ENCODE peak calls at places on chromosome 7, in ten cellular contexts. L is cardiac muscle cell, E is BJ, D is AG10803, H is astrocyte of the spinal cord, X is foreskin fibroblast, B is AG04450, I is gastrocnemius medialis, S is dorsolateral prefrontal cortex, T is HepG2. U is an unnamed sample.

GRCh38 chr7:46786221-46786951 is 795.5 kb downstream of the TNS3 start:
- DNase-seq in E (peak; percentile 39), T (no peak), L (no peak), B (no peak), S (no peak), I (no peak), X (peak; percentile 72), D (peak; percentile 17), H (peak; percentile 84), U (no peak)

GRCh38 chr7:151782598-151783448 is 94.1 kb downstream of the PRKAG2 start:
- DNase-seq in H (peak; percentile 39), D (peak; percentile 30), E (no peak), L (peak; percentile 59), B (peak; percentile 11), S (peak; percentile 44), T (peak; percentile 43), X (peak; percentile 24), I (peak; percentile 56), U (no peak)

GRCh38 chr7:43337191-43337590 is 224.7 kb downstream of the HECW1 start:
- DNase-seq in E (no peak), T (no peak), L (no peak), I (no peak), B (no peak), X (peak; percentile 4), H (no peak), D (no peak), S (no peak), U (no peak)

GRCh38 chr7:135213831-135214230 is 2.5 kb upstream of the WDR91 start:
- DNase-seq in D (no peak), E (no peak), L (no peak), H (no peak), T (no peak), B (no peak), S (no peak), I (no peak), X (no peak), U (no peak)

GRCh38 chr7:22586101-22586805 is 86.3 kb upstream of the STEAP1B start:
- DNase-seq in L (no peak), E (no peak), S (no peak), B (no peak), H (no peak), X (no peak), I (no peak), D (no peak), T (no peak), U (no peak)

GRCh38 chr7:141366098-141366621 is 185.1 kb upstream of the AGK start:
- DNase-seq in L (no peak), H (peak; percentile 50), S (no peak), X (no peak), T (no peak), B (no peak), E (no peak), D (no peak), I (no peak), U (no peak)

GRCh38 chr7:102063736-102064135 is 222.9 kb upstream of the SH2B2 start:
- DNase-seq in E (peak; percentile 50), T (no peak), H (peak; percentile 62), B (peak; percentile 11), D (peak; percentile 36), X (no peak), I (no peak), L (peak; percentile 55), S (no peak), U (no peak)

GRCh38 chr7:20381406-20382034 is 50.8 kb downstream of the ITGB8 start:
- DNase-seq in L (no peak), E (no peak), X (no peak), D (no peak), I (no peak), B (no peak), H (no peak), T (no peak), S (no peak), U (no peak)

GRCh38 chr7:149104214-149104613 is 13.7 kb upstream of the ZNF786 start:
- DNase-seq in H (no peak), X (no peak), D (no peak), I (no peak), B (no peak), T (no peak), E (no peak), S (no peak), L (no peak), U (no peak)

GRCh38 chr7:155138204-155138603 is 68.1 kb downstream of the HTR5A start:
- DNase-seq in L (no peak), S (no peak), E (no peak), I (no peak), D (no peak), B (no peak), X (no peak), H (no peak), T (no peak), U (no peak)

GRCh38 chr7:81187768-81188167 is 268.9 kb upstream of the SEMA3C start:
- DNase-seq in B (no peak), L (no peak), D (peak; percentile 35), S (no peak), H (no peak), X (peak; percentile 44), I (no peak), E (no peak), T (no peak), U (no peak)

GRCh38 chr7:30485667-30486066 is 7.1 kb upstream of the NOD1 start:
- DNase-seq in S (no peak), X (no peak), B (no peak), T (no peak), I (no peak), D (no peak), E (no peak), L (peak; percentile 50), H (no peak), U (no peak)

GRCh38 chr7:27834179-27834921 is 94.4 kb downstream of the TAX1BP1 start:
- DNase-seq in E (no peak), D (no peak), H (no peak), B (no peak), S (no peak), L (no peak), X (no peak), T (no peak), I (peak; percentile 65), U (no peak)

DNA sequence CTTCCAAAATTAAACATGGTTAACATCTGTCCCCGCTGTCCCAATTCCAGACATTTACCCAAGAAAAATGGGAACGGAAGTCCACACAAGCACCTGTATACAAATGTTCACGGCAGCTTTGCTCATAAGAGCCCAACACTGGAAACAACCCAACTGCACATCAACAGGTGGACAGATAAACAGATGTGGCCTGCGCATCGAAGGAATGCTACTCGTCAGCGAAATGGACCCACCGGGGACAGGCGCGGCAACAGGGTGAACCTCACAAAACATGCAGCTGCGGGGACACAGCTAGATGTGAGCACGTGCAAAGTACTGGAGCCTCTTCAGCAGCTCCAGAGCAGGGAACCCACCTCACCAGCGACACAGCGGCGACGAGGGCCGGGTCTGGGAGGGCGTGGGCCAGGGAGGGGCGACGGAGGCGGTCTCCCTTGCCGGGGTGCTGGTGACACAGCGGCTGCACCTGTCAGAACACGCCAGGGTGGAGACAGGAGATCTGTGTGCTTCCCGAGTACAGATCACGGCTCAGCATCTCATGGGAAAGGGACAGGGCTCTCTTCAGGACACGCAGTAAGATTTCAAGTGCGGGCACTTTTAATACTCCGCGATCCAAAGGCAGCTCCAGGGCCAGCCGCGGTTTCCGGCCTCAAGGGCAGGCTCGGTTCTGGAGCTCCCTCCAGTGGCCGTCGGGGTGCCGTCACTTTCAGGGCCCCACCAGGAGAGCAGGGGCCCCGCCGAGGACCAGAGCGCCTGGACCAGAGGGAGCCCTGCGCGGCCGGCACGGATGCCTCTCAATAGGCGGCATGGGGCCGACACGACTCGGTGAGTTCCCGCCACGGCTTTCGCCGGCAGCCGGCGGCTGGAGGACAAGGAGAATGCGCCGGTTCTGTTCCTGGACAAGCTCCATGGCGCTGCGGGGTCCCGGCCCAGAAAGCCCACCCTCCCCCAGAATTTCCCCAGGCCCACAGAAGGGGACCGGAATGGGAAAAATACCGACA is 21.2 kb downstream of the GPR146 start:
- DNase-seq in S (peak; percentile 83), T (peak; percentile 46), L (peak; percentile 83), E (no peak), I (peak; percentile 76), H (peak; percentile 67), B (no peak), X (peak; percentile 53), D (peak; percentile 62), U (no peak)
- H3K4me3 ChIP-seq in S (peak overlapping the region; percentile 42), T (no peak overlapping the region), L (no peak overlapping the region), E (no peak overlapping the region), I (peak overlapping the region; percentile 40), H (no peak overlapping the region), B (no peak overlapping the region), X (no peak overlapping the region), D (no peak overlapping the region), U (no peak overlapping the region)

DNA sequence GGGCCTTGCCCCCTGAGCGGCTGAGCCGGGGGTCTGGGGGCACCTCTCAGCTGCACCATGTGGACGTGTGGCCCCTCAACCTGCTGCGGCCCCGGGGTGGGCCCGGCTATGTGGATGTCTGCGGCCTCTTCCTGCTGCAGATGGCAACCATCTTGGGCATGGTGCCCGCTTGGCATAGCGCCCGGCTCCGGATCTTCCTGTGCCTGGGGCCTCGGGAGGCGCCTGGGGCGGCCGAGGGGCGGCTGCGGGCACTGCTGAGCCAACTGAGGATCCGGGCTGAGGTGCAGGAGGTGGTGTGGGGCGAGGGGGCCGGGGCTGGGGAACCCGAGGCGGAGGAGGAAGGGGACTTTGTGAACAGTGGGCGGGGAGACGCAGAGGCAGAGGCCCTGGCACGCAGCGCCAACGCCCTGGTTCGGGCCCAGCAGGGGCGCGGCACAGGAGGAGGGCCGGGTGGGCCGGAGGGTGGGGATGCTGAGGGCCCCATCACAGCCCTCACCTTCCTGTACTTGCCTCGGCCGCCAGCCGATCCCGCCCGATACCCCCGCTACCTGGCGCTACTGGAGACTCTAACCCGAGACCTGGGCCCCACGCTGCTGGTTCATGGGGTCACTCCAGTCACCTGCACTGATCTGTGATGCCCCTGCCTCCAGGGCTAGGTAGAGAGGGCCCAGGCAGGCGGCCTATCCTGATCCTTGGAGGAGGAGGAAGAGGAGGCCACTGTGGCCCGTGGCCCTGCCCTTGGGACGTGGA is 1.0 kb upstream of the TRIP6 start:
- DNase-seq in E (no peak), H (peak; percentile 50), L (no peak), I (peak; percentile 74), T (no peak), S (peak; percentile 86), D (peak; percentile 76), X (peak; percentile 78), B (no peak), U (no peak)
- H3K4me3 ChIP-seq in E (no peak overlapping the region), H (no peak overlapping the region), L (no peak overlapping the region), I (peak overlapping the region; percentile 65), T (no peak overlapping the region), S (peak overlapping the region; percentile 69), D (peak overlapping the region; percentile 97), X (no peak overlapping the region), B (no peak overlapping the region), U (no peak overlapping the region)

GRCh38 chr7:7207876-7208275 is 25.5 kb downstream of the C1GALT1 start:
- DNase-seq in B (no peak), S (no peak), I (no peak), D (no peak), E (no peak), X (no peak), H (no peak), T (no peak), L (no peak), U (no peak)
- H3K4me3 ChIP-seq in B (no peak overlapping the region), S (no peak overlapping the region), I (no peak overlapping the region), D (no peak overlapping the region), E (no peak overlapping the region), X (no peak overlapping the region), H (no peak overlapping the region), T (no peak overlapping the region), L (no peak overlapping the region), U (no peak overlapping the region)

DNA sequence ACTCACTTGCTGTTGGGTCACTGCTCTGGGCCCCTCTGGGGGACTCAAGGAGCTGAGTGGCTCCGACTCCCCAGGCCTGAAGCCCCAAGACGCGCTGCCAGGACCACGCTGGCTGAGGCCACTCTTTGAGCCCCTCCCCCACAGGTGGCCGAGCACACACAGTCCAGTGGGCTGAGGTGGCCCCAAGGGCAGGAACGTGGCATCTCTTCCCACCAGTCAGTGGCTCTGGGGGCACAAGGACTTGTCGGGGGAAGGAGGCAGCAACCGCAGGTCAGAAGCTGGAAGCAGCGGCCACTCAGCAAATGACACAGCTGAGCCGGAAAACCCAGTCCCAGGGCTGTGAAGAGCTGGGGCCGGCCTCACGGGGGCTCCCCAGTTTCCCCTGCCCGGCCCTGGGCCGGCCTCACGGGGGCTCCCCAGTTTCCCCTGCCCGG is 24.1 kb downstream of the GRIFIN start:
- DNase-seq in S (no peak), T (peak; percentile 20), L (peak; percentile 11), B (no peak), H (no peak), I (no peak), X (no peak), D (no peak), E (no peak), U (no peak)
- H3K4me3 ChIP-seq in S (peak overlapping the region; percentile 53), T (peak overlapping the region; percentile 76), L (no peak overlapping the region), B (no peak overlapping the region), H (no peak overlapping the region), I (peak overlapping the region; percentile 51), X (no peak overlapping the region), D (no peak overlapping the region), E (no peak overlapping the region), U (no peak overlapping the region)